ENCODE peak calls at places on chromosomes 1 and 21, in four cellular contexts. F, M, X and J are unnamed samples.

GRCh38 chr1:67853704-67854103 is 20.4 kb upstream of the GNG12 start:
- DNase-seq in M (no peak), X (no peak), F (peak), J (peak)

GRCh38 chr21:25518491-25518911 is 88.8 kb downstream of the MRPL39 start:
- DNase-seq in F (no peak), M (no peak), X (no peak), J (no peak)

GRCh38 chr1:93015590-93015989 is 54.3 kb upstream of the DIPK1A start:
- DNase-seq in M (no peak), F (no peak), X (no peak), J (no peak)

GRCh38 chr1:218751208-218751948 is 406.2 kb downstream of the TGFB2 start:
- DNase-seq in X (no peak), M (no peak), F (no peak), J (no peak)

GRCh38 chr1:162632743-162633326 is 571 bp downstream of the DDR2 start:
- DNase-seq in M (no peak), X (no peak), F (no peak), J (no peak)

GRCh38 chr1:8394456-8395321 is 76.8 kb downstream of the SLC45A1 start:
- DNase-seq in F (no peak), M (no peak), X (no peak), J (no peak)

GRCh38 chr1:91605566-91605965 is 104.9 kb downstream of the CDC7 start:
- DNase-seq in F (no peak), M (no peak), X (no peak), J (no peak)

GRCh38 chr1:112396668-112397025 is 633 bp downstream of the CTTNBP2NL start:
- DNase-seq in X (no peak), F (no peak), M (no peak), J (no peak)

GRCh38 chr1:219533280-219533679 is 79.6 kb downstream of the ZC3H11B start:
- DNase-seq in F (peak), M (no peak), X (no peak), J (no peak)

GRCh38 chr21:37870229-37870628 is 46.0 kb downstream of the KCNJ6 start:
- DNase-seq in M (no peak), X (no peak), F (no peak), J (no peak)

GRCh38 chr1:213724640-213725536 is 262.9 kb upstream of the PROX1 start:
- DNase-seq in F (peak), X (no peak), M (no peak), J (no peak)

GRCh38 chr1:56864430-56864829 is 9.8 kb downstream of the C8A start:
- DNase-seq in F (no peak), M (no peak), X (no peak), J (no peak)

GRCh38 chr1:38477811-38478210 is 381.8 kb downstream of the RRAGC start:
- DNase-seq in M (no peak), X (no peak), F (no peak), J (no peak)

GRCh38 chr21:45209685-45210284 is 77.9 kb downstream of the POFUT2 start:
- DNase-seq in F (no peak), X (no peak), M (peak), J (no peak)

GRCh38 chr1:94095112-94095637 is 25.8 kb downstream of the ABCA4 start:
- DNase-seq in F (peak), X (no peak), M (no peak), J (no peak)

GRCh38 chr1:2856076-2856390 is 54.5 kb upstream of the TTC34 start:
- DNase-seq in F (no peak), M (no peak), X (no peak), J (no peak)

GRCh38 chr1:246971969-246972368 is 35.9 kb downstream of the ZNF695 start:
- DNase-seq in F (no peak), M (no peak), X (no peak), J (no peak)

GRCh38 chr1:119794856-119795255 is 16.4 kb downstream of the REG4 start:
- DNase-seq in M (no peak), F (no peak), X (no peak), J (no peak)

GRCh38 chr1:77768006-77768405 is 8.4 kb upstream of the USP33 start:
- DNase-seq in X (no peak), F (no peak), M (no peak), J (no peak)

GRCh38 chr1:227192163-227192562 is 126.1 kb downstream of the CDC42BPA start:
- DNase-seq in M (no peak), F (peak), X (no peak), J (no peak)

GRCh38 chr1:77084457-77084856 is 134.8 kb downstream of the PIGK start:
- DNase-seq in X (no peak), M (no peak), F (no peak), J (no peak)

GRCh38 chr1:247266053-247266452 is 10.2 kb downstream of the VN1R5 start:
- DNase-seq in M (no peak), F (no peak), X (no peak), J (no peak)

GRCh38 chr21:19322360-19322759 is 918.8 kb upstream of the TMPRSS15 start:
- DNase-seq in F (no peak), M (no peak), X (no peak), J (no peak)

GRCh38 chr1:161173711-161174110 is 3.6 kb downstream of the B4GALT3 start:
- DNase-seq in X (no peak), F (no peak), M (no peak), J (no peak)

GRCh38 chr1:2345297-2346075 is 45.9 kb downstream of the MORN1 start:
- DNase-seq in M (no peak), X (no peak), F (no peak), J (no peak)

GRCh38 chr1:51264470-51264869 is 28.4 kb downstream of the RNF11 start:
- DNase-seq in X (no peak), F (no peak), M (no peak), J (no peak)

GRCh38 chr1:185556551-185556950 is 177.6 kb upstream of the HMCN1 start:
- DNase-seq in X (no peak), M (no peak), F (no peak), J (no peak)

GRCh38 chr1:87030740-87031400 is 116.4 kb downstream of the HS2ST1 start:
- DNase-seq in F (no peak), M (no peak), X (peak), J (no peak)

GRCh38 chr1:17195731-17196130 is 9.2 kb upstream of the PADI1 start:
- DNase-seq in X (no peak), F (no peak), M (no peak), J (peak)

GRCh38 chr1:155295942-155296267 is 5.3 kb downstream of the PKLR start:
- DNase-seq in M (no peak), F (no peak), X (no peak), J (no peak)

GRCh38 chr21:42650441-42651421 is 2.7 kb upstream of the PDE9A start:
- DNase-seq in M (no peak), F (peak), X (no peak), J (no peak)

GRCh38 chr1:203091761-203092330 is 6.0 kb upstream of the MYOG start:
- DNase-seq in M (no peak), X (no peak), F (no peak), J (no peak)

GRCh38 chr1:9476790-9477463 is 62.3 kb upstream of the SLC25A33 start:
- DNase-seq in M (no peak), F (no peak), X (no peak), J (no peak)

GRCh38 chr21:29149771-29150425 is 19.5 kb downstream of the MAP3K7CL start:
- DNase-seq in M (no peak), X (no peak), F (no peak), J (no peak)

DNA sequence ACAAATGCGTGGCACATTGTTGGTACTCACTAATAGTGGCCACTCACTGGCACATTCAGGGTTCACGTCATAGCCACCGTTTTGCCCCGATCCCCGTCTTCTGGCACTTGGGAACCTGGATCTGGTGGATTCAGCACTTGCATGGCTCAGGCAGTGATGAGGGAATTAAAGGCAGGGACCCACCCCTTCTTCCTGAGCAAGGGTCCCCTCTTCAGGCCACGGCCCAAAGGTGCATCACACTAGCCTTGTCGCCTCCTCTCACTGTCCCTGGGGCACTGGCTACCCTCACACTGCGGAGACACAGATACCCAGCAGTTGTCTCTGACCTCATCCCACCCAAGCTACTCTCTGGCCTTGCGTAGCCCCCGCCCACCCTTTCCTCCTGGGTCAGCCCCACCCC is 19.9 kb upstream of the LDLRAP1 start:
- DNase-seq in M (no peak), X (no peak), F (no peak), J (no peak)
- TF ChIP-seq CTCF in M (no peak), X (no peak), F (no peak), J (no peak)

DNA sequence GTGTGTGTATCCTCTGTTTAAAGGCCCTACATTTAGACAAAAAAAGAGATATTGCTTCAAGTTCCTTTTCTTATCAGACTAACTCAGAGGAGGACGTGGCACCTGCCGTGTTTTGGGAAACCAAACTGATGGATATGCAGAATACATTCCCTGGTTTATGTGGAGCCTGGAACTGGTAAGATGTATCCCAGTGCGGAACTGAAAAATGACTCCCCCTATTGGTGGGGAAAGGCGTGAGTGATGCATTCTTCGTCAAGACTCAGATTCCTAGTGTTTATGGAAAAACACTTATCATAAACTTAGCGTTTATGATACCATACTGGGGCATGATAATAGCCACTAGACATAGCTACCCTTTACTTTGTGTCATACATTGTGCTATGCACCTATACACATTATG is 154.2 kb downstream of the ZNF326 start:
- DNase-seq in F (no peak), X (no peak), M (no peak), J (no peak)
- TF ChIP-seq CTCF in F (no peak), X (no peak), M (peak), J (no peak)

GRCh38 chr1:43584203-43584602 is 53.5 kb downstream of the PTPRF start:
- DNase-seq in M (no peak), X (no peak), F (no peak), J (no peak)
- TF ChIP-seq CTCF in M (no peak), X (no peak), F (no peak), J (no peak)

DNA sequence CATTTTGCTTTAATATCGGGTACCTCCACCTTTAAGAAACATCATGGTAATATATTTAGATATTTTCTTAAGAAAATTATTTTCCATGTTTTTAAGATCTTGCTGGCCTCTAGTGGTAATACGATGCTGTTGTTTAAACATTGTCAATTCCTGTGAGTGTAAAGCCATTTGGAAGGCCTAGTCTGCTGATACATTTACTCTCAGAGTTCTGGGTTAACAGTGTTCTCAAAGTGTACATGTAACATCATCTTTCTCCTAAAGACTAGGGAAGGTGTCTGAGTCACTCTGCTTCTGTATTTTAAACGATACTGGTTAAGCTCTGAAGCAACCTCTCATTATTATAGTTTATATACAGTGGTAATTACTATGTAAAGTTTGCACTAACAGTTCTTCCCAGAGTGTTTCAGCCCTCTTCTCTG is 189.1 kb downstream of the RASAL2 start:
- DNase-seq in F (no peak), X (no peak), M (peak), J (no peak)
- TF ChIP-seq CTCF in F (peak), X (peak), M (peak), J (no peak)

DNA sequence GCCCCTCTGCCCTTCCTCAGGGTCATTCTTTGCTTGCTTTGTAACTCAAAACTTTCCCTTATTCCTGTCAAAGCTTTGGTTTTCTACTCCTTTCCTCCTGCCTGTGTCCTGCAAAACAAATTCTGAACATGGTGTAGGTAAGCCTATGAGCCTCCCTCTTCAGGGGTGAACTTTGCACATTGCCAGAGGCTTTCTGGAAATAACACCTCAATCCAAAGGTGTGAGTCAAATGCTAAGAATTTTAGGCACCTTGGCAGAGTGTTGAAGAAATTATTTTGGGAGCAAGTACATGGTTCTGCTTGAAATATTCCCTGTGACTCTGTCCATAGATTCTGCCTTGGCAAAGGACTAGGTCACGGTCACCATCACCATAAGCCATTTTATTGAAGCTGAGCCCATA is 70.0 kb downstream of the PAPPA2 start:
- DNase-seq in M (no peak), X (no peak), F (no peak), J (no peak)
- TF ChIP-seq CTCF in M (no peak), X (no peak), F (no peak), J (no peak)

DNA sequence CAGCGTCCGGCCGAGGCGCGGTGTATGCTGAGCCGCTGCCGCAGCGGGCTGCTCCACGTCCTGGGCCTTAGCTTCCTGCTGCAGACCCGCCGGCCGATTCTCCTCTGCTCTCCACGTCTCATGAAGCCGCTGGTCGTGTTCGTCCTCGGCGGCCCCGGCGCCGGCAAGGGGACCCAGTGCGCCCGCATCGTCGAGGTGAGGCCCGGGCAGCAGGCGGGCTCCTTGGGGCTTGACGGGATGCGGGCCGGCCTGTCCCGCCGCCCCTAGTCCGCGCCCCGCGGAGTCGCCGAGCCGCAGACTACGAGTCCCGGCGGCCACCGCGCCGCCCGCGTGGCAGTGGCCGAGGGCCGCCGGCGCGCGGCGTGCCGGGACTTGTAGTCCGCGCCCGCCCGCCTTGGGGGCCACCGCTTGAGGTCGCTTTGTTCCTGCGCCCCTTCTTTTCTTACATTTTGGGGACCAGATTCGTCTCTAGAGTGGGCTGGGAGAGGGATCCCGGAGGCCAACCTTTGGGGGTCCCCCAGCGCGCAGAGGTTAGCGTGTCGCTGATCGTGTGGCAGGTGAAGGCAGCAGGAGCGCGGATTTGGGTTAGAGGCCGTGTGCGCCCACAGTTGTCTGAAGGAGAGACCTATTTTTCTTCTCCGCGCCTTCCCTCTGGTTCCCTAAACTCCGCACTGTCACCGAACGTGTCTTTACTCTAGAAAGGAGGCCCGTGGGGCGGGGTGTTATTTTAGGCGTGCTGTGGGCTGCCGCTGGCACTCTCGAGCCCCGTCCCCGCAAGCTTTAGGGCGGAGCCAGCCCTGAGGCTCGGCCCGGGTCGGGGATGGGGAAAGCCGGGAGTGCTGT is 553 bp downstream of the CMPK1 start:
- DNase-seq in F (peak), M (peak), X (peak), J (peak)
- TF ChIP-seq CTCF in F (peak), M (peak), X (peak), J (peak)

DNA sequence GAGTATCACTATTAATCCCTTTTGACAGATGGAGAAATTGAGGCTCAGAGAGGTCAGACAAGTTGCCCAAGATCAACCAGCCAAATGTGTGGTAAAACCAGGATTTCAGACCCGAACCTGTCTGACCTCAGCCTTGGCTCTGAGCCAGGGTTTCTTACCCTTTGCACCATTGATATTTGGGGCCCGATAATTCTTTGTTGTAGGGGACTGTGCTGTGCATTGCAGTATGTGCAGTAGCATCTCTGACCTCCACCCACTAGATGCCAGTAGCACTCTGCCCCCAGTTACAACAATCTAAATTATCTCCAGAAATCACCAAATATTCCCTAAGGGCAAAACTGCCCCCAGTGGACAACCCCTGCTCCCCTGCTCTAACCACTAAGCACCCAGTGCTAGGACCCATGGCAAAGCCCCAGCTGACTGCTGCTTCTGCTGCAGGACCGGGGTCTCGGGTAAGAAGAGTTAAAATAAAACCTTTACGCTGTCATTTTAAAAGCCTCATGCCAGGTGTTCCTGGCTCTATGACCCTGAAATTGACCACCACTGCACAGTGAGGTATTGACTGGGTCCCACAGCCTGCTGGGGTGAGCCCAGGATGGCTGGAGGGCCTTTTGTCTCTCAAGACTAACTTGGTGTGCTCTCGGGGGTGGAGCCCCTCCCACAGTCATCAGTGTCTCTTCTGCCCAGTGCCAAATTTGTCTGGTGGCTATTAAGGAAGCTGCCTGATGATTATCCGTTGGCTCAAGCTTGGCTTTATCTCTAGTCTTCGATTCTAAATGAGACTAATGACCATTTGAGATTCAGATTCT is 5.6 kb upstream of the MAN1C1 start:
- DNase-seq in F (no peak), M (no peak), X (no peak), J (no peak)
- TF ChIP-seq CTCF in F (no peak), M (peak), X (peak), J (no peak)